ENCODE peak calls at places on chromosomes 16 and 17, in eight cellular contexts. One of them, this sample, is unnamed.

GRCh38 chr16:56332464-56333079 is 92.8 kb downstream of the AMFR start:
- DNase-seq in A549: peak
- DNase-seq in HCT116: peak
- DNase-seq in endothelial cell of umbilical vein: peak
- DNase-seq in H1: no peak
- DNase-seq in K562: peak
- DNase-seq in GM12878: no peak
- DNase-seq in HepG2: peak
- DNase-seq in this sample: peak

GRCh38 chr16:48918520-48919258 is 308.7 kb upstream of the N4BP1 start:
- DNase-seq in A549: peak
- DNase-seq in HCT116: peak
- DNase-seq in endothelial cell of umbilical vein: no peak
- DNase-seq in H1: no peak
- DNase-seq in K562: no peak
- DNase-seq in GM12878: no peak
- DNase-seq in HepG2: no peak
- DNase-seq in this sample: no peak

GRCh38 chr17:15981208-15981607 is 18.3 kb downstream of the ZSWIM7 start:
- DNase-seq in A549: no peak
- DNase-seq in HCT116: no peak
- DNase-seq in endothelial cell of umbilical vein: no peak
- DNase-seq in H1: no peak
- DNase-seq in K562: no peak
- DNase-seq in GM12878: peak
- DNase-seq in HepG2: no peak
- DNase-seq in this sample: peak

GRCh38 chr16:56423584-56424403 is 1.6 kb downstream of the AMFR start:
- DNase-seq in A549: no peak
- DNase-seq in HCT116: no peak
- DNase-seq in endothelial cell of umbilical vein: peak
- DNase-seq in H1: no peak
- DNase-seq in K562: no peak
- DNase-seq in GM12878: peak
- DNase-seq in HepG2: peak
- DNase-seq in this sample: peak

GRCh38 chr17:43679911-43680310 is 18.2 kb upstream of the MEOX1 start:
- DNase-seq in A549: no peak
- DNase-seq in HCT116: no peak
- DNase-seq in endothelial cell of umbilical vein: no peak
- DNase-seq in H1: no peak
- DNase-seq in K562: no peak
- DNase-seq in GM12878: no peak
- DNase-seq in HepG2: no peak
- DNase-seq in this sample: no peak

GRCh38 chr17:1160591-1161041 is 19.2 kb downstream of the ABR start:
- DNase-seq in A549: no peak
- DNase-seq in HCT116: no peak
- DNase-seq in endothelial cell of umbilical vein: no peak
- DNase-seq in H1: no peak
- DNase-seq in K562: no peak
- DNase-seq in GM12878: no peak
- DNase-seq in HepG2: no peak
- DNase-seq in this sample: no peak

GRCh38 chr17:35486920-35487727 is 38.6 kb upstream of the SLFN13 start:
- DNase-seq in A549: no peak
- DNase-seq in HCT116: no peak
- DNase-seq in endothelial cell of umbilical vein: peak
- DNase-seq in H1: no peak
- DNase-seq in K562: no peak
- DNase-seq in GM12878: peak
- DNase-seq in HepG2: no peak
- DNase-seq in this sample: peak

GRCh38 chr16:85718153-85718477 is 29.4 kb upstream of the GINS2 start:
- DNase-seq in A549: no peak
- DNase-seq in HCT116: no peak
- DNase-seq in endothelial cell of umbilical vein: no peak
- DNase-seq in H1: no peak
- DNase-seq in K562: no peak
- DNase-seq in GM12878: no peak
- DNase-seq in HepG2: no peak
- DNase-seq in this sample: no peak

GRCh38 chr17:65218261-65218660 is 81.1 kb downstream of the RGS9 start:
- DNase-seq in A549: no peak
- DNase-seq in HCT116: no peak
- DNase-seq in endothelial cell of umbilical vein: no peak
- DNase-seq in H1: no peak
- DNase-seq in K562: no peak
- DNase-seq in GM12878: no peak
- DNase-seq in HepG2: no peak
- DNase-seq in this sample: no peak

GRCh38 chr17:17107891-17108680 is 65.8 kb downstream of the MPRIP start:
- DNase-seq in A549: no peak
- DNase-seq in HCT116: no peak
- DNase-seq in endothelial cell of umbilical vein: no peak
- DNase-seq in H1: no peak
- DNase-seq in K562: no peak
- DNase-seq in GM12878: no peak
- DNase-seq in HepG2: no peak
- DNase-seq in this sample: no peak

GRCh38 chr16:5738586-5738985 is 641.0 kb upstream of the EEF2KMT start:
- DNase-seq in A549: no peak
- DNase-seq in HCT116: no peak
- DNase-seq in endothelial cell of umbilical vein: no peak
- DNase-seq in H1: no peak
- DNase-seq in K562: no peak
- DNase-seq in GM12878: no peak
- DNase-seq in HepG2: peak
- DNase-seq in this sample: no peak

GRCh38 chr16:68921654-68922053 is 78.3 kb downstream of the TANGO6 start:
- DNase-seq in A549: peak
- DNase-seq in HCT116: peak
- DNase-seq in endothelial cell of umbilical vein: no peak
- DNase-seq in H1: no peak
- DNase-seq in K562: no peak
- DNase-seq in GM12878: no peak
- DNase-seq in HepG2: peak
- DNase-seq in this sample: no peak

GRCh38 chr17:62718420-62718819 is 89.7 kb downstream of the MARCHF10 start:
- DNase-seq in A549: no peak
- DNase-seq in HCT116: no peak
- DNase-seq in endothelial cell of umbilical vein: no peak
- DNase-seq in H1: no peak
- DNase-seq in K562: no peak
- DNase-seq in GM12878: no peak
- DNase-seq in HepG2: no peak
- DNase-seq in this sample: no peak

GRCh38 chr17:28982191-28982793 is 23.5 kb downstream of the SEZ6 start:
- DNase-seq in A549: no peak
- DNase-seq in HCT116: no peak
- DNase-seq in endothelial cell of umbilical vein: peak
- DNase-seq in H1: no peak
- DNase-seq in K562: no peak
- DNase-seq in GM12878: peak
- DNase-seq in HepG2: peak
- DNase-seq in this sample: peak

GRCh38 chr17:6633263-6633662 is 7.2 kb downstream of the KIAA0753 start:
- DNase-seq in A549: no peak
- DNase-seq in HCT116: no peak
- DNase-seq in endothelial cell of umbilical vein: no peak
- DNase-seq in H1: no peak
- DNase-seq in K562: no peak
- DNase-seq in GM12878: no peak
- DNase-seq in HepG2: no peak
- DNase-seq in this sample: no peak

GRCh38 chr16:11090947-11091785 is 146.8 kb downstream of the CLEC16A start:
- DNase-seq in A549: no peak
- DNase-seq in HCT116: no peak
- DNase-seq in endothelial cell of umbilical vein: no peak
- DNase-seq in H1: no peak
- DNase-seq in K562: no peak
- DNase-seq in GM12878: no peak
- DNase-seq in HepG2: no peak
- DNase-seq in this sample: peak

GRCh38 chr16:68265078-68265925 is 976 bp downstream of the SLC7A6 start:
- DNase-seq in A549: peak
- DNase-seq in HCT116: peak
- DNase-seq in endothelial cell of umbilical vein: peak
- DNase-seq in H1: no peak
- DNase-seq in K562: peak
- DNase-seq in GM12878: no peak
- DNase-seq in HepG2: peak
- DNase-seq in this sample: peak

GRCh38 chr17:42107597-42108576 is 4.6 kb downstream of the DHX58 start:
- DNase-seq in A549: peak
- DNase-seq in HCT116: peak
- DNase-seq in endothelial cell of umbilical vein: peak
- DNase-seq in H1: peak
- DNase-seq in K562: peak
- DNase-seq in GM12878: no peak
- DNase-seq in HepG2: no peak
- DNase-seq in this sample: peak

GRCh38 chr16:22328081-22328725 is 31.0 kb downstream of the POLR3E start:
- DNase-seq in A549: no peak
- DNase-seq in HCT116: no peak
- DNase-seq in endothelial cell of umbilical vein: no peak
- DNase-seq in H1: no peak
- DNase-seq in K562: no peak
- DNase-seq in GM12878: no peak
- DNase-seq in HepG2: no peak
- DNase-seq in this sample: no peak
- TF ChIP-seq POLR2A in A549: no peak
- TF ChIP-seq POLR2A in HCT116: no peak
- TF ChIP-seq POLR2A in endothelial cell of umbilical vein: no peak
- TF ChIP-seq POLR2A in H1: no peak
- TF ChIP-seq POLR2A in K562: no peak
- TF ChIP-seq POLR2A in GM12878: peak
- TF ChIP-seq POLR2A in HepG2: no peak
- TF ChIP-seq POLR2A in this sample: no peak

DNA sequence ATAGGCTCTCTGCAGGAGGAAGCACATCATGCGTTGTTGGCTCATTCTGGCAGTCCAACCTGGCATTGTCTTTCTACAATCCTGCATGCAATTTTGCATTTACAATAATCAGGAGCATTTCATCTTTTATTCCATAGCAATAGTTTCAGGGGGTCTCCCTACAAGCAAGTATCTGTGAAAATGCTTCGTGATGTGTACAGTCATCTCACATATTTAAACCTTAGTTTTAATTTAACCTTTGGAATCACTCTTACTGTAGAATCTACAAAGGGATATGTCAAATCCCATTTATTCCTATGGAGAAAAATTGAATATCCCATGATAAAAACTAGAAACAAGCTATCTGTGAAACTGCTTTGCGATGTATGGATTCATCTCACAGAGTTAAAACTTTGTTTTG is 112.0 kb upstream of the WSB1 start:
- DNase-seq in A549: no peak
- DNase-seq in HCT116: no peak
- DNase-seq in endothelial cell of umbilical vein: no peak
- DNase-seq in H1: no peak
- DNase-seq in K562: no peak
- DNase-seq in GM12878: no peak
- DNase-seq in HepG2: no peak
- DNase-seq in this sample: no peak
- TF ChIP-seq MAX in A549: no peak
- TF ChIP-seq MAX in HCT116: no peak
- TF ChIP-seq MAX in endothelial cell of umbilical vein: no peak
- TF ChIP-seq MAX in H1: no peak
- TF ChIP-seq MAX in K562: no peak
- TF ChIP-seq MAX in GM12878: no peak
- TF ChIP-seq MAX in HepG2: no peak
- TF ChIP-seq MAX in this sample: no peak

DNA sequence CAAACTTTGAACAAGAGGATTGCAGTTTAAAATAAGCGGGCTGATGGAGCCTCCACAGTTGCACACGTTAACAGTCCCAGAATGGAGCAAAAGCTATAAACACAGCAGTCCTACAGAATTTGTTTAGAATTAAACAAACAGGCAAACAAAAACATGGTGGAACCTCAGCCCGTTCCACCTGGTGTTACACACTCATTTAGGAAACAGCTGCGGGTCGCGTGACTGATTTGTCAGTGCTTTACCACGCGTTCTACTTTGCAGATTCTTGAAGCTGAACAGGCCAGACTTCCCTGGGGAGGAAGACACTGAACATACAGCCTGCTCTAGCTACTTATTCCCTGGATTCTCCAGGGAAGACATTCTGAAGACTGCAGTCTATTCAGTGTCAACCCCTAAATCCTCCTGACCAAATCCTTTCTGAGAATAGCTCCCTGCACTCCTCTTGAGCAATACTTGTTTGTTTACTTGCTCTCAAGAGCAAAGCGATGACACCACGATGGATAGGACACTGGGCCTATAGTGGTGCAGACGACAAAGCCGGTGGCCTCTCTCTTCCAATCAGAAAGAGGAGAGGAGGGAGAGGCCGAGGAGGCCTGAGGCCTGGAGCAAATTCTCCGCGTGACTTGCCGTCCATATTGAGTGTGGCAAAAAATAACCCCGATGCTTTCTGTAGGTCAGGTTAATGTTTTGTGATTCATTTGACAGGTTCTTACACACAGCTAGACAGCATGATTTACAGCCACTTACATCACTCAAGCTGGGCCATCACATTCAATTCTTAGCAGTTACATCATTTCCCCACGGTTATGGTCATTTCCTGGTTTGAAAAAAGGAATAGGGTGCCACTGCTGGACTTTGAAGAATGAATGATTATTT is 4.0 kb upstream of the MAP1LC3B start:
- DNase-seq in A549: peak
- DNase-seq in HCT116: peak
- DNase-seq in endothelial cell of umbilical vein: peak
- DNase-seq in H1: peak
- DNase-seq in K562: peak
- DNase-seq in GM12878: peak
- DNase-seq in HepG2: peak
- DNase-seq in this sample: peak
- TF ChIP-seq POLR2A in A549: no peak
- TF ChIP-seq POLR2A in HCT116: no peak
- TF ChIP-seq POLR2A in endothelial cell of umbilical vein: peak
- TF ChIP-seq POLR2A in H1: peak
- TF ChIP-seq POLR2A in K562: peak
- TF ChIP-seq POLR2A in GM12878: peak
- TF ChIP-seq POLR2A in HepG2: no peak
- TF ChIP-seq POLR2A in this sample: peak

DNA sequence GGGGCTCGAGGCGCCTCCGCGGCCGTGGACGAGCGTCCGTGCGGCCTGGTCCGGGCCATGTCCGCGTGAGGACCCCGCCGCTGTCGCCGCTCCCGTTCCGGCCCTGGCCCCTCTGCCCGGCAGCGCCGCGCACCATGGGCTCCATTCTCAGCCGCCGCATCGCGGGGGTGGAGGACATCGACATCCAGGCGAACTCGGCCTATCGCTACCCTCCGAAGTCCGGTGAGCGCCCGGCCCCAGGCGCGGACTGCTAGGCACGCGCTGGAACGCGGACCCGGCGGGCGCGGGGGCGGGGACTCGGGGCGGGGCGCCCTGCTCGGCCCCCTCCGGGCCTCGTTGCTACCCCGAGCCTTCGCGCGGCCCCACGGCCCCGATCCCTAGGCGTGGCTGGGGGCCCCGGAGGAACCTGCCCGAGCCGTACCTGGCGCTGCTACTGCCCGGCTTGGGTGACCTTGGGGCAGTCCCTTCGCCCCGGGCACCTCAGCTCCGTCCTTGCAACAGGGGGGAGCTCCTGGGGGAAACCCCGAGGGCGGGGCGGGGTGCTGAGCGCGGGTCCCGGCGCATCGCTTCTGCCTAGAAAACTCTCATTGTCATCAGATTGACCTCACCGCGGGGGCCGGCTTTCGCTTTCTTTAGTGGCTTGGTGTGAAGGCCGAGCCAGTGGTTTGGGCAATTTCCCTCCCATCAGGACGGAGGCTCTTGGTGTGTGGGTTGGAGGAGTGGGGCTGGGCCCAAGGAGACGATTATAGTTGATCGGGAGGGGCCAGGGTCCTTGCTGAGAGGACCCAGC is 396 bp downstream of the MGRN1 start:
- DNase-seq in A549: no peak
- DNase-seq in HCT116: no peak
- DNase-seq in endothelial cell of umbilical vein: peak
- DNase-seq in H1: no peak
- DNase-seq in K562: peak
- DNase-seq in GM12878: peak
- DNase-seq in HepG2: peak
- DNase-seq in this sample: peak
- TF ChIP-seq MAX in A549: no peak
- TF ChIP-seq MAX in HCT116: no peak
- TF ChIP-seq MAX in endothelial cell of umbilical vein: no peak
- TF ChIP-seq MAX in H1: no peak
- TF ChIP-seq MAX in K562: no peak
- TF ChIP-seq MAX in GM12878: peak
- TF ChIP-seq MAX in HepG2: peak
- TF ChIP-seq MAX in this sample: no peak